ENCODE peak calls at places on chromosome 4, in six cellular contexts. P is Caco-2; F is progenitor cell of endocrine pancreas; A is SW480; O is NCI-H460; Y is Jurkat, Clone E6-1. Q is an unnamed sample.

GRCh38 chr4:8368061-8368481 is 72.5 kb downstream of the ACOX3 start:
- DNase-seq in P (no peak), F (no peak), A (no peak), O (no peak), Y (no peak), Q (no peak)

GRCh38 chr4:123495530-123495929 is 98.9 kb downstream of the SPRY1 start:
- DNase-seq in P (no peak), F (no peak), A (no peak), O (no peak), Y (no peak), Q (no peak)

GRCh38 chr4:39466747-39467146 is 7.9 kb downstream of the LIAS start:
- DNase-seq in P (no peak), F (no peak), A (no peak), O (no peak), Y (no peak), Q (no peak)

GRCh38 chr4:88225216-88226107 is 58.9 kb downstream of the PPM1K start:
- DNase-seq in P (no peak), F (no peak), A (no peak), O (no peak), Y (no peak), Q (no peak)

GRCh38 chr4:8185280-8185679 is 13.8 kb upstream of the SH3TC1 start:
- DNase-seq in P (no peak), F (no peak), A (no peak), O (no peak), Y (peak), Q (no peak)

GRCh38 chr4:113540859-113541258 is 220.7 kb downstream of the CAMK2D start:
- DNase-seq in P (no peak), F (no peak), A (no peak), O (no peak), Y (no peak), Q (no peak)

GRCh38 chr4:104025251-104025650 is 305.5 kb upstream of the TACR3 start:
- DNase-seq in P (no peak), F (no peak), A (no peak), O (no peak), Y (no peak), Q (no peak)

GRCh38 chr4:147530723-147531122 is 49.8 kb downstream of the EDNRA start:
- DNase-seq in P (no peak), F (no peak), A (no peak), O (no peak), Y (no peak), Q (no peak)

GRCh38 chr4:24664956-24665355 is 80.6 kb upstream of the DHX15 start:
- DNase-seq in P (no peak), F (no peak), A (no peak), O (no peak), Y (no peak), Q (no peak)

GRCh38 chr4:153071953-153072622 is 132.2 kb upstream of the TRIM2 start:
- DNase-seq in P (no peak), F (no peak), A (no peak), O (no peak), Y (no peak), Q (no peak)

GRCh38 chr4:113411496-113411938 is 350.0 kb downstream of the CAMK2D start:
- DNase-seq in P (no peak), F (no peak), A (no peak), O (no peak), Y (no peak), Q (no peak)

GRCh38 chr4:84220990-84221389 is 278.1 kb downstream of the NKX6-1 start:
- DNase-seq in P (no peak), F (no peak), A (no peak), O (no peak), Y (no peak), Q (no peak)

GRCh38 chr4:125679989-125680388 is 365.2 kb downstream of the FAT4 start:
- DNase-seq in P (no peak), F (no peak), A (no peak), O (no peak), Y (no peak), Q (no peak)

GRCh38 chr4:166144607-166145006 is 271.6 kb downstream of the TLL1 start:
- DNase-seq in P (no peak), F (no peak), A (no peak), O (no peak), Y (no peak), Q (no peak)

GRCh38 chr4:130812117-130812765 is 1716.3 kb downstream of the C4orf33 start:
- DNase-seq in P (no peak), F (no peak), A (no peak), O (no peak), Y (no peak), Q (no peak)

GRCh38 chr4:26235500-26235899 is 85.3 kb upstream of the RBPJ start:
- DNase-seq in P (no peak), F (no peak), A (no peak), O (no peak), Y (no peak), Q (no peak)

GRCh38 chr4:54586343-54586953 is 71.3 kb upstream of the KIT start:
- DNase-seq in P (no peak), F (no peak), A (peak), O (no peak), Y (no peak), Q (no peak)

GRCh38 chr4:83728191-83728590 is 192.3 kb downstream of the GPAT3 start:
- DNase-seq in P (no peak), F (no peak), A (no peak), O (no peak), Y (no peak), Q (no peak)

GRCh38 chr4:147909225-147909624 is 177.3 kb downstream of the ARHGAP10 start:
- DNase-seq in P (no peak), F (no peak), A (no peak), O (no peak), Y (no peak), Q (no peak)

GRCh38 chr4:48709920-48710319 is 70.2 kb downstream of the FRYL start:
- DNase-seq in P (no peak), F (no peak), A (no peak), O (no peak), Y (no peak), Q (no peak)

GRCh38 chr4:156328882-156329281 is 375.2 kb upstream of the CTSO start:
- DNase-seq in P (no peak), F (no peak), A (no peak), O (no peak), Y (no peak), Q (no peak)

GRCh38 chr4:20017035-20017434 is 234.7 kb upstream of the SLIT2 start:
- DNase-seq in P (no peak), F (no peak), A (no peak), O (no peak), Y (no peak), Q (no peak)

GRCh38 chr4:67291639-67292038 is 253.7 kb downstream of the CENPC start:
- DNase-seq in P (no peak), F (no peak), A (no peak), O (no peak), Y (no peak), Q (no peak)

GRCh38 chr4:59247032-59247431 is 1953.1 kb upstream of the ADGRL3 start:
- DNase-seq in P (no peak), F (no peak), A (no peak), O (no peak), Y (no peak), Q (no peak)

GRCh38 chr4:6278801-6279197 is 9.1 kb downstream of the WFS1 start:
- DNase-seq in P (peak), F (no peak), A (no peak), O (no peak), Y (peak), Q (peak)

GRCh38 chr4:127685292-127685691 is 44.9 kb upstream of the SLC25A31 start:
- DNase-seq in P (no peak), F (no peak), A (no peak), O (no peak), Y (no peak), Q (no peak)

GRCh38 chr4:182600093-182600492 is 317.1 kb downstream of the DCTD start:
- DNase-seq in P (no peak), F (no peak), A (no peak), O (no peak), Y (no peak), Q (no peak)

GRCh38 chr4:8029689-8030088 is 90.0 kb upstream of the AFAP1 start:
- DNase-seq in P (no peak), F (no peak), A (no peak), O (no peak), Y (no peak), Q (no peak)

GRCh38 chr4:169439244-169439643 is 168.5 kb upstream of the SH3RF1 start:
- DNase-seq in P (no peak), F (no peak), A (no peak), O (no peak), Y (no peak), Q (no peak)

GRCh38 chr4:171588764-171589163 is 224.4 kb upstream of the GALNTL6 start:
- DNase-seq in P (no peak), F (no peak), A (no peak), O (no peak), Y (no peak), Q (no peak)

GRCh38 chr4:155676430-155676825 is 9.8 kb downstream of the GUCY1A1 start:
- DNase-seq in P (no peak), F (no peak), A (no peak), O (no peak), Y (no peak), Q (no peak)

GRCh38 chr4:16860506-16860905 is 37.9 kb downstream of the LDB2 start:
- DNase-seq in P (no peak), F (no peak), A (no peak), O (no peak), Y (no peak), Q (no peak)

Q was measured in GM19239.